ENCODE peak calls at places on chromosome 1, in six cellular contexts. W is MG63, J is OCI-LY7, D is ACHN, O is OCI-M1, P is NCI-H1417. C is an unnamed sample.
A peak's percentile ranks its signal among the peaks of the same experiment; 100 is the strongest.

GRCh38 chr1:236137285-236137852 is 5.0 kb upstream of the GPR137B start:
- DNase-seq in W (no peak), J (no peak), D (no peak), O (no peak), P (no peak), C (no peak)

GRCh38 chr1:13761883-13762282 is 61.9 kb downstream of the PRDM2 start:
- DNase-seq in W (no peak), J (no peak), D (no peak), O (no peak), P (no peak), C (no peak)

GRCh38 chr1:51519048-51519856 is at the start of gene EPS15:
- DNase-seq in W (peak; percentile 87), J (peak; percentile 89), D (peak; percentile 77), O (peak; percentile 90), P (peak; percentile 84), C (peak; percentile 84)

GRCh38 chr1:109579496-109579895 is 31.1 kb downstream of the GNAI3 start:
- DNase-seq in W (peak; percentile 83), J (no peak), D (no peak), O (no peak), P (no peak), C (no peak)

GRCh38 chr1:24720152-24720551 is 25.1 kb upstream of the CLIC4 start:
- DNase-seq in W (peak; percentile 99), J (no peak), D (no peak), O (no peak), P (no peak), C (no peak)

GRCh38 chr1:65788762-65789161 is 3.9 kb upstream of the PDE4B start:
- DNase-seq in W (no peak), J (no peak), D (no peak), O (no peak), P (no peak), C (no peak)

GRCh38 chr1:47780469-47780995 is 216.7 kb downstream of the TRABD2B start:
- DNase-seq in W (no peak), J (no peak), D (peak; percentile 4), O (no peak), P (no peak), C (no peak)

GRCh38 chr1:221182791-221183533 is 303.7 kb downstream of the HLX start:
- DNase-seq in W (no peak), J (no peak), D (no peak), O (peak; percentile 88), P (no peak), C (no peak)

GRCh38 chr1:115088871-115089442 is 346 bp downstream of the TSPAN2 start:
- DNase-seq in W (no peak), J (no peak), D (no peak), O (no peak), P (peak; percentile 87), C (no peak)

GRCh38 chr1:40382110-40382464 is 8.6 kb downstream of the SMAP2 start:
- DNase-seq in W (no peak), J (no peak), D (no peak), O (no peak), P (no peak), C (no peak)

GRCh38 chr1:35810096-35810860 is 2.5 kb downstream of the AGO4 start:
- DNase-seq in W (no peak), J (no peak), D (no peak), O (no peak), P (no peak), C (no peak)

GRCh38 chr1:150061632-150062101 is 5.9 kb upstream of the VPS45 start:
- DNase-seq in W (peak; percentile 54), J (no peak), D (peak; percentile 35), O (no peak), P (no peak), C (no peak)

GRCh38 chr1:201214461-201214860 is 23.8 kb downstream of the IGFN1 start:
- DNase-seq in W (no peak), J (no peak), D (peak; percentile 42), O (peak; percentile 28), P (no peak), C (no peak)

GRCh38 chr1:198619375-198620140 is 19.3 kb upstream of the PTPRC start:
- DNase-seq in W (no peak), J (peak; percentile 72), D (no peak), O (no peak), P (no peak), C (no peak)

GRCh38 chr1:167541610-167542009 is 12.0 kb downstream of the CREG1 start:
- DNase-seq in W (peak; percentile 68), J (no peak), D (no peak), O (no peak), P (no peak), C (no peak)

GRCh38 chr1:79688932-79689331 is 682.4 kb upstream of the ADGRL4 start:
- DNase-seq in W (no peak), J (no peak), D (no peak), O (no peak), P (no peak), C (no peak)

GRCh38 chr1:64006276-64007051 is 197.0 kb upstream of the UBE2U start:
- DNase-seq in W (peak; percentile 39), J (no peak), D (peak; percentile 60), O (no peak), P (peak; percentile 32), C (no peak)

GRCh38 chr1:183075861-183076260 is 52.6 kb downstream of the LAMC1 start:
- DNase-seq in W (no peak), J (no peak), D (no peak), O (no peak), P (no peak), C (no peak)

GRCh38 chr1:32106663-32107273 is 1.1 kb upstream of the KPNA6 start:
- DNase-seq in W (no peak), J (no peak), D (no peak), O (no peak), P (no peak), C (no peak)

GRCh38 chr1:226662704-226663326 is 76.3 kb downstream of the ITPKB start:
- DNase-seq in W (peak; percentile 90), J (peak; percentile 98), D (peak; percentile 91), O (peak; percentile 36), P (no peak), C (peak; percentile 91)

GRCh38 chr1:203443296-203443695 is 32.3 kb upstream of the PRELP start:
- DNase-seq in W (no peak), J (no peak), D (no peak), O (no peak), P (no peak), C (no peak)

GRCh38 chr1:201673912-201674311 is 135.0 kb downstream of the NAV1 start:
- DNase-seq in W (no peak), J (no peak), D (no peak), O (no peak), P (no peak), C (no peak)

GRCh38 chr1:221562542-221563475 is 179.1 kb downstream of the DUSP10 start:
- DNase-seq in W (no peak), J (no peak), D (no peak), O (no peak), P (no peak), C (no peak)

GRCh38 chr1:21638531-21639341 is 30.4 kb downstream of the RAP1GAP start:
- DNase-seq in W (no peak), J (no peak), D (peak; percentile 71), O (peak; percentile 94), P (peak; percentile 14), C (no peak)

GRCh38 chr1:78301141-78301540 is 189.6 kb upstream of the PTGFR start:
- DNase-seq in W (no peak), J (no peak), D (no peak), O (no peak), P (no peak), C (no peak)

GRCh38 chr1:162475089-162475488 is 22.5 kb upstream of the UHMK1 start:
- DNase-seq in W (peak; percentile 79), J (no peak), D (no peak), O (no peak), P (no peak), C (no peak)